ENCODE peak calls at places on chromosome 7, in five cellular contexts. One of them, this sample, is unnamed.

GRCh38 chr7:25967278-25968204 is 184.5 kb upstream of the NFE2L3 start:
- DNase-seq in HepG2: no peak
- DNase-seq in GM12878: peak
- DNase-seq in A549: no peak
- DNase-seq in endothelial cell of umbilical vein: no peak
- DNase-seq in this sample: peak

GRCh38 chr7:155007947-155008346 is 5.0 kb upstream of the PAXIP1 start:
- DNase-seq in HepG2: peak
- DNase-seq in GM12878: no peak
- DNase-seq in A549: peak
- DNase-seq in endothelial cell of umbilical vein: peak
- DNase-seq in this sample: peak

GRCh38 chr7:44307301-44307900 is 18.0 kb downstream of the CAMK2B start:
- DNase-seq in endothelial cell of umbilical vein: peak
- DNase-seq in HepG2: peak
- DNase-seq in A549: peak
- DNase-seq in GM12878: no peak
- DNase-seq in this sample: peak

GRCh38 chr7:7321681-7322080 is 139.3 kb downstream of the C1GALT1 start:
- DNase-seq in A549: peak
- DNase-seq in endothelial cell of umbilical vein: no peak
- DNase-seq in GM12878: peak
- DNase-seq in HepG2: peak
- DNase-seq in this sample: no peak

GRCh38 chr7:123724725-123725381 is 23.9 kb downstream of the WASL start:
- DNase-seq in endothelial cell of umbilical vein: no peak
- DNase-seq in HepG2: no peak
- DNase-seq in GM12878: no peak
- DNase-seq in A549: no peak
- DNase-seq in this sample: peak

GRCh38 chr7:129271500-129272355 is 46.9 kb downstream of the AHCYL2 start:
- DNase-seq in GM12878: peak
- DNase-seq in A549: peak
- DNase-seq in HepG2: peak
- DNase-seq in endothelial cell of umbilical vein: peak
- DNase-seq in this sample: peak

GRCh38 chr7:25665346-25665745 is 437.1 kb upstream of the NPVF start:
- DNase-seq in GM12878: no peak
- DNase-seq in A549: no peak
- DNase-seq in HepG2: no peak
- DNase-seq in endothelial cell of umbilical vein: no peak
- DNase-seq in this sample: peak

GRCh38 chr7:116547347-116547746 is 22.5 kb downstream of the CAV1 start:
- DNase-seq in HepG2: no peak
- DNase-seq in GM12878: no peak
- DNase-seq in A549: no peak
- DNase-seq in endothelial cell of umbilical vein: no peak
- DNase-seq in this sample: no peak

GRCh38 chr7:44147026-44147881 is 6.1 kb upstream of the MYL7 start:
- DNase-seq in endothelial cell of umbilical vein: no peak
- DNase-seq in A549: no peak
- DNase-seq in HepG2: no peak
- DNase-seq in GM12878: no peak
- DNase-seq in this sample: no peak

GRCh38 chr7:87567052-87567451 is 33.6 kb downstream of the ABCB1 start:
- DNase-seq in A549: no peak
- DNase-seq in HepG2: no peak
- DNase-seq in GM12878: no peak
- DNase-seq in endothelial cell of umbilical vein: no peak
- DNase-seq in this sample: no peak

GRCh38 chr7:149869291-149869650 is 4.5 kb upstream of the ATP6V0E2 start:
- DNase-seq in HepG2: no peak
- DNase-seq in endothelial cell of umbilical vein: no peak
- DNase-seq in GM12878: no peak
- DNase-seq in A549: no peak
- DNase-seq in this sample: no peak

GRCh38 chr7:48718731-48719387 is 205.5 kb upstream of the CDC14C start:
- DNase-seq in A549: no peak
- DNase-seq in HepG2: no peak
- DNase-seq in endothelial cell of umbilical vein: no peak
- DNase-seq in GM12878: no peak
- DNase-seq in this sample: peak

GRCh38 chr7:6575246-6576023 is 1.8 kb upstream of the ZDHHC4 start:
- DNase-seq in GM12878: no peak
- DNase-seq in A549: no peak
- DNase-seq in endothelial cell of umbilical vein: no peak
- DNase-seq in HepG2: peak
- DNase-seq in this sample: no peak

GRCh38 chr7:5584821-5585220 is 161.2 kb upstream of the TNRC18 start:
- DNase-seq in GM12878: no peak
- DNase-seq in HepG2: peak
- DNase-seq in endothelial cell of umbilical vein: no peak
- DNase-seq in A549: no peak
- DNase-seq in this sample: no peak

GRCh38 chr7:11434371-11434770 is 397.6 kb downstream of the THSD7A start:
- DNase-seq in GM12878: no peak
- DNase-seq in A549: no peak
- DNase-seq in HepG2: no peak
- DNase-seq in endothelial cell of umbilical vein: no peak
- DNase-seq in this sample: no peak

DNA sequence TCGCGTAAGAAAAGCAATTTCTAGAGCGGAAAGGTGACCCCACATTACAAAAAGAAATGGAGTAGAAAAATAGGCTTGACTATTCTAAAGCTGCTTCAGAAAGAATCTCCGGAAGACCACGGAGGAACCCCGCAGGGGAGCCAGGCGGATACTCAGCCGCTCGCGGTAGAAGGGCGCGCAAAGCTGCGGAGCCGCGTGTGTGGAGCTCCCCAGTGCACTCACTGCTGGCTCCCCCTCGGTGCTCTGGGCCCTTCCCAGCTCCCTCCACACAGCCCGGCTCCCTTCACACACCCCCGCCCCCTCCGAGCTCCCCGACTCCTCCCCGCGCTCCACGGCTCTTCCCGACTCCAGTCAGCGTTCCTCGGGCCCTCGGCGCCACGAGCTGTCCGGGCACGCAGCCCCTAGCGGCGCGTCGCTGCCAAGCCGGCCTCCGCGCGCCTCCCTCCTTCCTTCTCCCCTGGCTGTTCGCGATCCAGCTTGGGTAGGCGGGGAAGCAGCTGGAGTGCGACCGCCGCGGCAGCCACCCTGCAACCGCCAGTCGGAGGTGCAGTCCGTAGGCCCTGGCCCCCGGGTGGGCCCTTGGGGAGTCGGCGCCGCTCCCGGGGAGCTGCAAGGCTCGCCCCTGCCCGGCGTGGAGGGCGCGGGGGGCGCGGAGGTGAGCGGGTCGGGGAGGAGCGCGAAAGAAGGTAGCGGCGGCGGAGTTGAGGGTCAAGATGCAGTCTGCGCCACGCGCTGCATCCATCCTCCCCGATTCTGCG is at the start of gene STEAP2:
- DNase-seq in A549: peak
- DNase-seq in HepG2: peak
- DNase-seq in GM12878: no peak
- DNase-seq in endothelial cell of umbilical vein: peak
- DNase-seq in this sample: peak
- TF ChIP-seq POLR2A in A549: peak
- TF ChIP-seq POLR2A in HepG2: peak
- TF ChIP-seq POLR2A in GM12878: no peak
- TF ChIP-seq POLR2A in endothelial cell of umbilical vein: peak
- TF ChIP-seq POLR2A in this sample: no peak

GRCh38 chr7:98613601-98614425 is 3.3 kb upstream of the NPTX2 start:
- DNase-seq in HepG2: no peak
- DNase-seq in endothelial cell of umbilical vein: no peak
- DNase-seq in GM12878: no peak
- DNase-seq in A549: peak
- DNase-seq in this sample: peak
- TF ChIP-seq MAX in HepG2: no peak
- TF ChIP-seq MAX in endothelial cell of umbilical vein: no peak
- TF ChIP-seq MAX in GM12878: no peak
- TF ChIP-seq MAX in A549: no peak
- TF ChIP-seq MAX in this sample: peak

GRCh38 chr7:37000514-37000913 is 276.2 kb upstream of the AOAH start:
- DNase-seq in endothelial cell of umbilical vein: no peak
- DNase-seq in A549: no peak
- DNase-seq in HepG2: no peak
- DNase-seq in GM12878: no peak
- DNase-seq in this sample: no peak
- TF ChIP-seq MYC in endothelial cell of umbilical vein: no peak
- TF ChIP-seq MYC in A549: no peak
- TF ChIP-seq MYC in HepG2: no peak
- TF ChIP-seq MYC in GM12878: no peak
- TF ChIP-seq MYC in this sample: no peak

GRCh38 chr7:73842248-73842895 is at the start of gene METTL27:
- DNase-seq in GM12878: peak
- DNase-seq in A549: peak
- DNase-seq in HepG2: peak
- DNase-seq in endothelial cell of umbilical vein: peak
- DNase-seq in this sample: peak
- TF ChIP-seq POLR2A in GM12878: peak
- TF ChIP-seq POLR2A in A549: peak
- TF ChIP-seq POLR2A in HepG2: peak
- TF ChIP-seq POLR2A in endothelial cell of umbilical vein: peak
- TF ChIP-seq POLR2A in this sample: peak

DNA sequence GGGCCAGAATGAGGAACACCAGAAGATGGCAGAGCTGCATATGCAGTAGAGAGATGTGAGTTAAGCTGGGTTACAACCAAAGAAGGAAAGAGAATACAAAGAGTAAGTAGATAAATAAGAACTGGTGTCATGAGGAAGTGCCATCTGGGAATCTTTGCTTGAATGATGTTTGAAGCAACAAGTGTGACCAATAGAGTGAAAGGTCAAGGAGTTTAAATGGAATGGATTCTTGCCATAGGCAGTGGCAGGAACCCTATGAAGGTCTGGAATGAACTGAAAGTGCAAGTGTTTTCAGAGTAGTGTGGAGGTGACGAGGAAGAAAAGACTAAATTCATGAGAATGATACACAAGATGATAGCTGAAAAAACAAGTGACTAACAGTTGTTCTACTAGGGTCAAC is 21.6 kb downstream of the MEST start:
- DNase-seq in endothelial cell of umbilical vein: no peak
- DNase-seq in HepG2: no peak
- DNase-seq in A549: no peak
- DNase-seq in GM12878: no peak
- DNase-seq in this sample: no peak
- TF ChIP-seq MAX in endothelial cell of umbilical vein: no peak
- TF ChIP-seq MAX in HepG2: no peak
- TF ChIP-seq MAX in A549: no peak
- TF ChIP-seq MAX in GM12878: no peak
- TF ChIP-seq MAX in this sample: no peak

GRCh38 chr7:66247387-66248078 is 42.4 kb downstream of the TPST1 start:
- DNase-seq in HepG2: no peak
- DNase-seq in A549: peak
- DNase-seq in endothelial cell of umbilical vein: no peak
- DNase-seq in GM12878: no peak
- DNase-seq in this sample: no peak

GRCh38 chr7:66250711-66251110 is 45.6 kb downstream of the TPST1 start:
- DNase-seq in HepG2: peak
- DNase-seq in endothelial cell of umbilical vein: peak
- DNase-seq in A549: peak
- DNase-seq in GM12878: no peak
- DNase-seq in this sample: peak

GRCh38 chr7:66245008-66245407 is 39.9 kb downstream of the TPST1 start:
- DNase-seq in HepG2: no peak
- DNase-seq in endothelial cell of umbilical vein: no peak
- DNase-seq in A549: no peak
- DNase-seq in GM12878: no peak
- DNase-seq in this sample: no peak

DNA sequence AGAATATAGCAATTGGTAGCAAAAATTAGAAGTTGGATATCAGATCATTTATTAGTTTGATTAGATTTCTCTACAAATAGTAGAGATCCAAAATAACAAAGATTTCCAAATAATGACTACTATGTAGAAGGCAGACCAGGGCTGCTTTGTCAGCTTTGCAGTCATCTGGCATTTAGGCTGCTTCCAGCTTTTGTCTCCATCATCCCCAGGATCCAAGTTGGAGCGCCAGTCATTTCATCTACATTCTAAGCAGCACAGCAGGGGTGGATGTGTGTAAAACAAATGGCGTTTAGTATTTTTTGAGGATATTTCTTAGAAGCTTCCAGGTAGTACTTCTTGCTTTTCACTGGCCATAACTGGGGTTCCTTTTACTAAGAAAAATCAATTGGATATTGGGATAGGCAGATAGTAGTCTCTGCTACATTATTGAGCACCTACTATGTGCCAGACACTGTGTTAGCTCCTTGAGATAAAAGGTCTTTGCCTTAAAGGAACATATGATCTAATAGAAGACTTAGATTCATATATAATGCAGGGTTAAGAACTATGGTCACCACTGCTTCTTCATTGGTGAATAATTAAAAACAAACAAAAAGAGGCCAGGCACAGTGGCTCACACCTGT is 41.5 kb downstream of the TPST1 start:
- DNase-seq in GM12878: no peak
- DNase-seq in A549: no peak
- DNase-seq in endothelial cell of umbilical vein: no peak
- DNase-seq in HepG2: no peak
- DNase-seq in this sample: no peak
- TF ChIP-seq MYC in GM12878: no peak
- TF ChIP-seq MYC in A549: no peak
- TF ChIP-seq MYC in endothelial cell of umbilical vein: no peak
- TF ChIP-seq MYC in HepG2: no peak
- TF ChIP-seq MYC in this sample: no peak

GRCh38 chr7:107924841-107925490 is 34.0 kb downstream of the DLD start:
- DNase-seq in HepG2: no peak
- DNase-seq in endothelial cell of umbilical vein: no peak
- DNase-seq in A549: no peak
- DNase-seq in GM12878: peak
- DNase-seq in this sample: peak
- TF ChIP-seq POLR2A in HepG2: no peak
- TF ChIP-seq POLR2A in endothelial cell of umbilical vein: no peak
- TF ChIP-seq POLR2A in A549: no peak
- TF ChIP-seq POLR2A in GM12878: no peak
- TF ChIP-seq POLR2A in this sample: no peak